ENCODE peak calls at places on chromosomes 6 and 20, in eight cellular contexts. R is ascending aorta; V is effector memory CD4-positive, alpha-beta T cell; S is heart right ventricle; B is NT2/D1; X is uterus; D is transverse colon; O is PC-3. L is an unnamed sample. For H3K27me3 and H3K9me3, the result is how much of the 10 kb centered on the place peaks cover.

GRCh38 chr20:46828471-46828870 is 66.2 kb upstream of the EYA2 start:
- DNase-seq in R (no peak), V (no peak), S (no peak), B (no peak), X (no peak), D (no peak), O (peak), L (peak)

GRCh38 chr6:80197474-80197873 is 91.0 kb downstream of the BCKDHB start:
- DNase-seq in R (no peak), V (no peak), S (peak), B (no peak), X (no peak), D (no peak), O (no peak), L (peak)

GRCh38 chr6:110681543-110682459 is 133.5 kb downstream of the CDK19 start:
- DNase-seq in R (no peak), V (no peak), S (no peak), B (no peak), X (no peak), D (no peak), O (peak), L (no peak)

GRCh38 chr20:57415791-57416190 is 24.6 kb downstream of the RBM38 start:
- DNase-seq in R (no peak), V (no peak), S (no peak), B (no peak), X (no peak), D (no peak), O (no peak), L (no peak)

GRCh38 chr6:157012355-157012754 is 235.2 kb downstream of the ARID1B start:
- DNase-seq in R (no peak), V (no peak), S (no peak), B (no peak), X (no peak), D (no peak), O (no peak), L (no peak)

GRCh38 chr6:3231213-3232016 is 4.0 kb upstream of the TUBB2B start:
- DNase-seq in R (no peak), V (no peak), S (peak), B (peak), X (peak), D (peak), O (peak), L (no peak)

GRCh38 chr20:13458860-13459451 is 179.8 kb downstream of the TASP1 start:
- DNase-seq in R (no peak), V (no peak), S (no peak), B (peak), X (no peak), D (peak), O (peak), L (peak)

GRCh38 chr6:52724406-52725121 is 38.7 kb downstream of the GSTA2 start:
- DNase-seq in R (peak), V (peak), S (peak), B (peak), X (no peak), D (peak), O (peak), L (peak)

GRCh38 chr20:30286157-30286556 is 971.3 kb upstream of the DEFB115 start:
- DNase-seq in R (no peak), V (no peak), S (no peak), B (no peak), X (no peak), D (no peak), O (no peak), L (no peak)

GRCh38 chr6:44932651-44933091 is 395.5 kb upstream of the RUNX2 start:
- DNase-seq in R (no peak), V (peak), S (no peak), B (no peak), X (no peak), D (no peak), O (no peak), L (peak)

DNA sequence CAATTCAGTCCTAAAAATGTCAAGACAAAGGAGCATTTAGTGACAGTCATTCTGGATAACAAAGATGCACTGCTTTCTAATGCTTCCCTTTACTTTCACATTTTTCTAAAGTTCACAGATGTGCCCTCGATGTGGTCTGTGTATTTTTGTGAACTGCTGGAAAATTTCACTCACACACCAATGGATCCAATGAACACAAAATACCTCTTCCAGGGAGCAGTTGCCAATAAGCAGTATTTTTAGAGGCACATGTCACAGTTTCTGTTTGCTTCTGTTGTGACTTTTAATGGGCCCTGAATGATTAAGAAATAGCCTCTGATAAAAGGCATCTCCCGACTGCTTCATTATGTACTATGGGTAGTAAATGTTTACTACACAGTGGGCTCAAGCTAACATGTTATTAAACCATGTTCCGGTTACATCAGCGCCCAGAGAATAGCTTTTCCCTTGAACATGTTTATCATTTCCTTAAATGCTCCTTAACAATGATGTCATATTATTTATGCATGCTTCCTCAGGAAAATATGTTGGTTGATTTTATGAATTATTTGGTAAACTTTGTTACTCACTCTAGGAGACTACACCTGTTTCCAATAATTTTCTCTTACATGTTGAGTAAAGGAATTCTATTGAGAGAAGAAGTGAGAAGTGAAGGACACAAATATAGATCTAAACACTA is 188.0 kb downstream of the KCNQ5 start:
- DNase-seq in R (no peak), V (no peak), S (no peak), B (no peak), X (no peak), D (no peak), O (no peak), L (no peak)
- H3K4me3 ChIP-seq in R (no peak), V (no peak), S (no peak), B (no peak), X (no peak), D (no peak), O (no peak), L (no peak)

GRCh38 chr20:10649817-10650200 is 24.0 kb downstream of the JAG1 start:
- DNase-seq in R (no peak), V (no peak), S (no peak), B (no peak), X (peak), D (peak), O (no peak), L (peak)

GRCh38 chr20:10648651-10649050 is 25.1 kb downstream of the JAG1 start:
- DNase-seq in R (no peak), V (no peak), S (no peak), B (no peak), X (no peak), D (peak), O (no peak), L (peak)

GRCh38 chr20:10647909-10648308 is 25.9 kb downstream of the JAG1 start:
- DNase-seq in R (no peak), V (no peak), S (no peak), B (no peak), X (peak), D (peak), O (no peak), L (no peak)

GRCh38 chr20:10647471-10647870 is 26.3 kb downstream of the JAG1 start:
- DNase-seq in R (no peak), V (no peak), S (no peak), B (no peak), X (peak), D (peak), O (peak), L (no peak)

GRCh38 chr20:10649080-10649816 is 24.6 kb downstream of the JAG1 start:
- DNase-seq in R (no peak), V (no peak), S (no peak), B (no peak), X (no peak), D (peak), O (no peak), L (no peak)
- H3K27me3 ChIP-seq in R (under half), V (under half), S (under half), B (under half), X (under half), D (under half), O (under half), L (under half)

GRCh38 chr6:302760-303159 is 10.5 kb downstream of the DUSP22 start:
- DNase-seq in R (no peak), V (no peak), S (no peak), B (no peak), X (no peak), D (no peak), O (no peak), L (no peak)

GRCh38 chr6:301526-301925 is 9.2 kb downstream of the DUSP22 start:
- DNase-seq in R (no peak), V (no peak), S (no peak), B (no peak), X (no peak), D (no peak), O (no peak), L (no peak)

GRCh38 chr6:300494-301198 is 8.4 kb downstream of the DUSP22 start:
- DNase-seq in R (no peak), V (no peak), S (no peak), B (no peak), X (no peak), D (no peak), O (no peak), L (no peak)

GRCh38 chr6:303263-303662 is 11.0 kb downstream of the DUSP22 start:
- DNase-seq in R (no peak), V (no peak), S (no peak), B (no peak), X (no peak), D (no peak), O (no peak), L (no peak)

DNA sequence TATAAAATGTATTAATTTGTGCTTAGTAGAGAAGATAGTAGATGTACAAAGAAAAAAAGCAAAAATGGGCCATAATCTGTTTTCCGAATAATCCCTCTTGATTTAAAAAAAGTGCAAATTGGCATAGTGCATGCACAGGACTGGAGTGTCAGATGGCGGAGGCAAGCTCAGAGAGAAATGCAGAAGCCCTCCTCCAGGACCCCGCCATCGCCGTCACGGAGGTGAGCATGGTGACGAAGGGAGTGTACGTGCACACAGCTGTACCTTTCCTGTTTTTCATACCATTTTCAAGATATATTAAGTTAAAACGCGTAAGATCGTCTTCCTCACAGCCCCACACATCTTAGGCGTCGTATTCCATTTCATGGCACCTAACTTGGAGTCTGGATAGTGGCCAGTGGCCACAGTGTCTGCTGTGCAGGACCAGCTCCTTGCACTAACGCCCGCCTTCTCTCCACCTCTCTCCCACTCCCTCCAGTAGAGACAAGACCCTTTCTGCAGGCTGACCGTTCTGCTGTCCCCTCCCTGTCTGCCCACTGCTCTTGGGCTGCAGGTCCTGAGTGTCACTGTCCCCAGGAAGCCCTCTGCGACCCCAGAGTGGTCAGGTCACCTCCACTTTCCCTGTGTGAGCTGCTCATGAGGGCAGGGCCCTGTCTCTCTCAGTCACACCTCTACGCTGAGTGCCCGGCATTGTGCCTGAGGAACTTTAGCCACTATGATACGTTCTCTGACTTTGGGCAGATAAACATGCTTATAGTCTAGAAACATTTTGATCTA is 9.8 kb downstream of the DUSP22 start:
- DNase-seq in R (no peak), V (no peak), S (no peak), B (no peak), X (no peak), D (no peak), O (no peak), L (no peak)
- H3K9me3 ChIP-seq in R (under half), V (under half), S (under half), B (under half), X (under half), D (under half), O (under half), L (under half)

DNA sequence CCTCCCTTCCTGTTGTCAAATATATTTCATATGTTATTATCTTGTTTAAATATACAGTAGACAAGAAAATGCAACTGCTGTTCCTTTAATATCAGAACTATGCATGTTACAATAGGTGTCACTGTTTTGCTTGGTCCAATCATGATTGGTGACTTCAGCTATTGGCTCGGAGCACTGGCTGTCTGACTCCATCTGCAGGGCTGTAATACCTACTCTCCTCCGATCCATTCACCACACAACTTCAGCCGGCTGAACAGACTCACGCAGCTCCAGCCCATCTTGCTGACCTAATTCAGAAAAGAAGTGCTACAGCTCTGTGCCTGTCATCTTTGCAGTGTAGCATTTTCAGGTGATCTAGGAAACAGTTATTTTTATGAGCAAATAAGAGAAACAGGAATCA is at the start of gene BTBD3:
- DNase-seq in R (no peak), V (no peak), S (peak), B (no peak), X (peak), D (peak), O (no peak), L (no peak)
- H3K4me3 ChIP-seq in R (peak), V (no peak), S (peak), B (no peak), X (peak), D (peak), O (no peak), L (no peak)

DNA sequence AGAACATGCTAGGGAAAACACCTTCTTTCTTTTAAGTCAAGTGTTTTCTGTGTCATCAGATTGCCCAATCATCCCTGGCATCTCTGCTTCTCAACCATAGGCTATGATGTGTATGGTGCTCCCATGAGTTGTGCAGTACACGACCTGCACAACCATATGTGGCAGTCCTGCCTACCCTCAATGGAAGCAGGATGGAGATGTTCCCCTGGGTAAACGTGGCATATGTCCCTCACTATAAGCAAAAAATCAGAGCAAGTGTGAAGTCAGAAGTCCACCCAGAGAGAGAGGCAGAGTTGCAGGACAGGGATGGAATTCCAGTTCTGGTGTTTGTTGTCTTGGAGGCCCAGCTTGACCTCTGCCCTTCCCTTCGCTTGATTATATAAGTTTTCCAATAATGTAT is 10.3 kb upstream of the SNHG17 start:
- DNase-seq in R (no peak), V (no peak), S (no peak), B (no peak), X (no peak), D (no peak), O (no peak), L (no peak)
- H3K27me3 ChIP-seq in R (under half), V (under half), S (under half), B (under half), X (under half), D (under half), O (under half), L (under half)

GRCh38 chr6:167652042-167652700 is 174.5 kb upstream of the AFDN start:
- DNase-seq in R (no peak), V (no peak), S (no peak), B (no peak), X (no peak), D (no peak), O (no peak), L (no peak)
- H3K9me3 ChIP-seq in R (under half), V (under half), S (under half), B (under half), X (under half), D (under half), O (under half), L (under half)

L was measured in MG63.